ENCODE peak calls at places on chromosomes 4 and X, in seven cellular contexts. Q, F, W, R, Y, C and E are unnamed samples.

GRCh38 chr4:7772708-7773385 is 166.8 kb downstream of the AFAP1 start:
- DNase-seq in Y (no peak), R (peak), Q (no peak), C (no peak), W (no peak), F (no peak), E (no peak)

GRCh38 chr4:150072906-150073714 is 5.1 kb upstream of the DCLK2 start:
- DNase-seq in F (no peak), R (no peak), W (no peak), Q (no peak), Y (no peak), C (no peak), E (no peak)

GRCh38 chr4:95231713-95232112 is 317.1 kb downstream of the UNC5C start:
- DNase-seq in W (no peak), F (no peak), C (no peak), Q (no peak), Y (peak), R (no peak), E (no peak)

GRCh38 chrX:63466690-63467089 is 115.6 kb upstream of the SPIN4 start:
- DNase-seq in R (no peak), C (no peak), Q (no peak), F (no peak), W (no peak), Y (peak), E (no peak)

GRCh38 chr4:47926667-47927258 is 12.4 kb upstream of the NFXL1 start:
- DNase-seq in C (peak), W (peak), R (no peak), Q (peak), F (peak), Y (peak), E (peak)

GRCh38 chr4:101790521-101791188 is at the start of gene BANK1:
- DNase-seq in C (no peak), W (peak), Y (peak), R (peak), Q (no peak), F (peak), E (peak)

GRCh38 chr4:37812713-37813112 is 13.8 kb upstream of the PGM2 start:
- DNase-seq in F (no peak), C (no peak), R (no peak), Y (no peak), W (no peak), Q (no peak), E (no peak)

GRCh38 chrX:131729295-131729694 is 185.4 kb downstream of the OR13H1 start:
- DNase-seq in W (peak), C (no peak), F (no peak), R (peak), Q (no peak), Y (no peak), E (no peak)

GRCh38 chr4:128517739-128518510 is 230.3 kb upstream of the PGRMC2 start:
- DNase-seq in Q (no peak), F (no peak), C (no peak), W (peak), Y (no peak), R (no peak), E (peak)

GRCh38 chrX:44343412-44343942 is at the start of gene EFHC2:
- DNase-seq in C (peak), Q (peak), F (no peak), Y (peak), W (peak), R (peak), E (no peak)

GRCh38 chr4:722181-722725 is 16.6 kb downstream of the PCGF3 start:
- DNase-seq in W (no peak), C (no peak), R (no peak), Q (no peak), F (no peak), Y (no peak), E (no peak)

GRCh38 chr4:119313237-119313636 is 8.7 kb downstream of the FABP2 start:
- DNase-seq in Y (no peak), W (no peak), Q (no peak), C (no peak), F (no peak), R (no peak), E (no peak)

GRCh38 chrX:68416592-68416991 is 16.7 kb downstream of the OPHN1 start:
- DNase-seq in R (no peak), W (no peak), Q (no peak), C (no peak), Y (no peak), F (no peak), E (no peak)

GRCh38 chr4:4711902-4712301 is 147.6 kb upstream of the MSX1 start:
- DNase-seq in R (no peak), Q (no peak), W (no peak), Y (no peak), C (no peak), F (no peak), E (no peak)

GRCh38 chrX:9670136-9670905 is 95.3 kb downstream of the GPR143 start:
- DNase-seq in F (no peak), Y (peak), C (no peak), R (no peak), Q (no peak), W (no peak), E (no peak)

GRCh38 chr4:53098681-53099121 is 236.6 kb downstream of the RASL11B start:
- DNase-seq in C (no peak), F (no peak), Y (no peak), W (no peak), Q (no peak), R (no peak), E (no peak)

GRCh38 chr4:63582997-63583396 is 826.3 kb downstream of the TECRL start:
- DNase-seq in R (no peak), C (no peak), F (no peak), Y (no peak), Q (no peak), W (no peak), E (no peak)

GRCh38 chr4:40564004-40564403 is 65.7 kb downstream of the RBM47 start:
- DNase-seq in C (no peak), F (no peak), W (no peak), Y (no peak), Q (no peak), R (no peak), E (no peak)

GRCh38 chr4:21184788-21185187 is 484.5 kb downstream of the PACRGL start:
- DNase-seq in C (no peak), F (no peak), R (no peak), Y (no peak), Q (no peak), W (no peak), E (no peak)